ENCODE peak calls at places on chromosomes 4 and X, in four cellular contexts. U, V, E and T are unnamed samples.

GRCh38 chrX:153708415-153708814 is 15.8 kb downstream of the BCAP31 start:
- DNase-seq in U (peak), V (peak), E (peak), T (peak)

GRCh38 chr4:28357985-28358384 is 1497.3 kb downstream of the STIM2 start:
- DNase-seq in U (no peak), E (peak), V (no peak), T (peak)

GRCh38 chr4:146634825-146635224 is 3.9 kb upstream of the POU4F2 start:
- DNase-seq in V (no peak), U (no peak), E (no peak), T (no peak)

GRCh38 chrX:40169193-40170086 is 71.7 kb upstream of the BCOR start:
- DNase-seq in E (no peak), U (peak), V (peak), T (no peak)

GRCh38 chr4:174873931-174874330 is 44.2 kb upstream of the ADAM29 start:
- DNase-seq in V (no peak), E (no peak), U (no peak), T (no peak)

GRCh38 chr4:47668810-47669408 is 169.0 kb downstream of the CORIN start:
- DNase-seq in U (no peak), V (peak), E (peak), T (peak)

GRCh38 chr4:88106205-88106604 is 52.2 kb downstream of the ABCG2 start:
- DNase-seq in V (peak), U (no peak), E (no peak), T (no peak)

GRCh38 chr4:25795566-25796454 is 67.0 kb downstream of the SEL1L3 start:
- DNase-seq in U (peak), V (peak), E (peak), T (no peak)

GRCh38 chrX:39582091-39582490 is 515.7 kb downstream of the BCOR start:
- DNase-seq in U (no peak), V (peak), E (no peak), T (no peak)

GRCh38 chrX:77160301-77160700 is 286.9 kb upstream of the FGF16 start:
- DNase-seq in E (no peak), V (no peak), U (peak), T (no peak)

GRCh38 chrX:23822397-23822796 is 39.4 kb downstream of the SAT1 start:
- DNase-seq in E (peak), U (no peak), V (peak), T (peak)

GRCh38 chrX:65668362-65669310 is 1.2 kb downstream of the MSN start:
- DNase-seq in E (peak), U (no peak), V (peak), T (peak)

GRCh38 chr4:7867701-7868429 is 71.8 kb downstream of the AFAP1 start:
- DNase-seq in V (no peak), U (no peak), E (peak), T (no peak)

GRCh38 chr4:136306361-136306760 is 1225.9 kb downstream of the PCDH18 start:
- DNase-seq in V (no peak), E (no peak), U (no peak), T (no peak)

GRCh38 chr4:152684007-152684406 is 4.2 kb upstream of the TMEM154 start:
- DNase-seq in V (no peak), U (no peak), E (no peak), T (no peak)

GRCh38 chrX:2710496-2710895 is 19.4 kb downstream of the CD99 start:
- DNase-seq in V (no peak), E (no peak), U (no peak), T (no peak)

GRCh38 chr4:77347341-77347740 is 190.3 kb downstream of the CCNG2 start:
- DNase-seq in U (no peak), V (peak), E (no peak), T (no peak)

GRCh38 chr4:87354168-87355102 is 31.8 kb upstream of the HSD17B13 start:
- DNase-seq in U (no peak), E (peak), V (no peak), T (no peak)

GRCh38 chr4:102754044-102754443 is 6.7 kb downstream of the MANBA start:
- DNase-seq in U (no peak), E (no peak), V (no peak), T (no peak)

GRCh38 chr4:35105486-35105885 is 1138.8 kb downstream of the ARAP2 start:
- DNase-seq in U (no peak), E (no peak), V (no peak), T (no peak)

GRCh38 chr4:139144911-139145551 is 32.0 kb downstream of the ELF2 start:
- DNase-seq in E (no peak), U (no peak), V (peak), T (no peak)